ENCODE peak calls at places on chromosomes 12 and 14, in five cellular contexts. C is H1, E is upper lobe of left lung, U is mesendoderm, I is left ventricle myocardium inferior. V is an unnamed sample.

GRCh38 chr12:6584293-6584692 is 16.2 kb upstream of the NOP2 start:
- DNase-seq in U (no peak), E (no peak), I (no peak), C (no peak), V (no peak)

GRCh38 chr12:105659355-105660075 is 329.0 kb downstream of the C12orf75 start:
- DNase-seq in U (no peak), E (no peak), I (peak; percentile 35), C (no peak), V (no peak)

GRCh38 chr14:77105554-77105953 is 7.5 kb downstream of the CIPC start:
- DNase-seq in E (no peak), U (no peak), C (no peak), I (no peak), V (no peak)

GRCh38 chr12:101909646-101910045 is 32.3 kb downstream of the DRAM1 start:
- DNase-seq in E (no peak), C (no peak), I (no peak), U (no peak), V (no peak)

GRCh38 chr14:61574514-61574807 is 120.9 kb upstream of the HIF1A start:
- DNase-seq in U (no peak), I (no peak), E (no peak), C (no peak), V (no peak)

GRCh38 chr12:12612403-12612802 is 727 bp downstream of the CREBL2 start:
- DNase-seq in U (peak; percentile 78), I (no peak), C (no peak), E (no peak), V (no peak)

GRCh38 chr14:21860172-21860571 is 186.6 kb upstream of the OR4E1 start:
- DNase-seq in E (no peak), I (no peak), C (no peak), U (peak; percentile 75), V (no peak)

GRCh38 chr12:51531284-51531981 is 59.6 kb upstream of the SCN8A start:
- DNase-seq in I (no peak), C (no peak), E (no peak), U (no peak), V (no peak)

GRCh38 chr14:80959448-80960006 is 4.1 kb downstream of the TSHR start:
- DNase-seq in E (no peak), I (no peak), U (no peak), C (no peak), V (no peak)

GRCh38 chr12:6745751-6746525 is 7.0 kb downstream of the MLF2 start:
- DNase-seq in E (no peak), U (no peak), C (no peak), I (no peak), V (peak; percentile 79)

DNA sequence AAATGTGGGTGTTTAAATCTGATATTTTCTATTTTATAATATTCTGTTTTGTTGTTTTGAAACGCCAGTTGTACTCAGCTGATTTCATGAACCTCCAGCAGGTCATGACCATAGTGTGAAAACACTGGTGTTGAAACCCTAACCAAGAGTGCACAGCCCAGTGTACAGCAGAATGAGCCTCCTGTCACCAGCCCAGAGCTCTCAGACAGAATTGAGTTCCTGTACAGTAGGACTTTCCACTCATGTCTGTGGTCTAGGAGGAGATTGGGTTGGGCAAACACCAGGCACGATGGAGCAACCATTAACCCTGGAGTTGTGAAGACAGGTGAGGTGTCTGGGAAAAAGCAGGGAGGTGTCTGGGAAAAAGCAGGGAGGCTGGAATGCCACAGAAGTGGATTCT is 908.8 kb downstream of the VRK1 start:
- DNase-seq in E (no peak), I (no peak), U (no peak), C (no peak), V (no peak)
- H3K4me1 ChIP-seq in E (peaks cover 9% of the 10 kb centered on the region), I (no peaks in the 10 kb centered on the region), U (no peaks in the 10 kb centered on the region), C (peaks cover 12% of the 10 kb centered on the region), V (peaks cover 24% of the 10 kb centered on the region)

GRCh38 chr14:102975662-102976061 is 53.2 kb downstream of the AMN start:
- DNase-seq in C (no peak), I (no peak), U (no peak), E (peak; percentile 54), V (peak; percentile 24)
- H3K4me1 ChIP-seq in C (no peaks in the 10 kb centered on the region), I (no peaks in the 10 kb centered on the region), U (no peaks in the 10 kb centered on the region), E (no peaks in the 10 kb centered on the region), V (no peaks in the 10 kb centered on the region)

DNA sequence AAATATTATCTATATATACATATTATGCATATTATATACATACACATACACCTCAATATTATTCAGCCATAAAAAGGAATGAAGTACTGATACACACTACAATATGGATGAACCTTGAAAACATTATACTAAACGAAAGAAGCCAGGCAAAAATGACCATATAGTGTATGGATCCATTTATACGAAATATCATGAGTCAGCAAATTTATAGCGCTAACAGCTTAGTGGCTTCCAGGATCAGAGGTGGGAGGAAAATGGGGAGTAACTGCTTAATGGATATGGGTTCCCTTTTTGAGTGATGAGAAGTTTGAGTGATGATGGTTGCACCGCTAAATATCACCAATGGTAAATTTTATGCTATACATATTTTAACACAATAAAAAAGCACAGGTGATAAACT is 32.7 kb downstream of the PTGER2 start:
- DNase-seq in C (no peak), U (no peak), E (no peak), I (no peak), V (no peak)
- H3K4me1 ChIP-seq in C (no peaks in the 10 kb centered on the region), U (no peaks in the 10 kb centered on the region), E (no peaks in the 10 kb centered on the region), I (peaks cover 12% of the 10 kb centered on the region), V (peaks cover 13% of the 10 kb centered on the region)

GRCh38 chr12:752673-753400 is 458 bp downstream of the WNK1 start:
- DNase-seq in E (peak; percentile 93), I (peak; percentile 57), C (no peak), U (peak; percentile 67), V (peak; percentile 94)

GRCh38 chr12:754238-754816 is 1.9 kb downstream of the WNK1 start:
- DNase-seq in I (no peak), C (no peak), E (no peak), U (no peak), V (no peak)

GRCh38 chr12:754871-755562 is 2.6 kb downstream of the WNK1 start:
- DNase-seq in C (no peak), I (no peak), E (no peak), U (peak; percentile 42), V (no peak)

GRCh38 chr12:751828-752672 is at the start of gene WNK1:
- DNase-seq in E (peak; percentile 98), I (peak; percentile 97), C (peak; percentile 92), U (peak; percentile 100), V (peak; percentile 98)

DNA sequence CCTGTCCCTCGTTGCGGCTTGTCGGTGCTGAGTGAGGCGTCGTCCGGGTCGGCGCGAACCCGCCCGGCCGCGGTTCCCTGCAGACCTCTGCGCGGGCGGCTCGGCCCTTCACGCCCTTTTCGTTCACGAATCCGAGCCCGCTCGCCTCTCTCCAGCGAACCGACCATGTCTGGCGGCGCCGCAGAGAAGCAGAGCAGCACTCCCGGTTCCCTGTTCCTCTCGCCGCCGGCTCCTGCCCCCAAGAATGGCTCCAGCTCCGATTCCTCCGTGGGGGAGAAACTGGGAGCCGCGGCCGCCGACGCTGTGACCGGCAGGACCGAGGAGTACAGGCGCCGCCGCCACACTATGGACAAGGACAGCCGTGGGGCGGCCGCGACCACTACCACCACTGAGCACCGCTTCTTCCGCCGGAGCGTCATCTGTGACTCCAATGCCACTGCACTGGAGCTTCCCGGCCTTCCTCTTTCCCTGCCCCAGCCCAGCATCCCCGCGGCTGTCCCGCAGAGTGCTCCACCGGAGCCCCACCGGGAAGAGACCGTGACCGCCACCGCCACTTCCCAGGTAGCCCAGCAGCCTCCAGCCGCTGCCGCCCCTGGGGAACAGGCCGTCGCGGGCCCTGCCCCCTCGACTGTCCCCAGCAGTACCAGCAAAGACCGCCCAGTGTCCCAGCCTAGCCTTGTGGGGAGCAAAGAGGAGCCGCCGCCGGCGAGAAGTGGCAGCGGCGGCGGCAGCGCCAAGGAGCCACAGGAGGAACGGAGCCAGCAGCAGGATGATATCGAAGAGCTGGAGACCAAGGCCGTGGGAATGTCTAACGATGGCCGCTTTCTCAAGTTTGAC is 1.2 kb downstream of the WNK1 start:
- DNase-seq in U (peak; percentile 76), I (peak; percentile 50), E (peak; percentile 89), C (no peak), V (peak; percentile 92)
- H3K4me1 ChIP-seq in U (no peaks in the 10 kb centered on the region), I (peaks cover 83% of the 10 kb centered on the region), E (peaks cover 32% of the 10 kb centered on the region), C (peaks cover 11% of the 10 kb centered on the region), V (peaks cover 64% of the 10 kb centered on the region)